ENCODE peak calls at places on chromosomes 4 and X, in six cellular contexts. A is Right ventricle myocardium superior; T is stimulated activated CD8-positive, alpha-beta memory T cell treated with anti-CD3 and anti-CD28 coated beads, Interleukin-4, amount 100 ng/mL, for 1 hour; Y is tibial artery; S is ELR; O is SK-N-DZ. C is an unnamed sample.

GRCh38 chr4:124970011-124970410 is 257.5 kb upstream of the ANKRD50 start:
- DNase-seq in A (no peak), T (no peak), Y (no peak), S (peak), O (no peak), C (no peak)

GRCh38 chrX:135340827-135341226 is 31.5 kb downstream of the ETDC start:
- DNase-seq in A (no peak), T (no peak), Y (no peak), S (peak), O (peak), C (no peak)

GRCh38 chr4:37762294-37763163 is 64.0 kb upstream of the PGM2 start:
- DNase-seq in A (no peak), T (no peak), Y (no peak), S (peak), O (no peak), C (peak)

GRCh38 chr4:7598939-7599790 is 164.4 kb upstream of the PSAPL1 start:
- DNase-seq in A (peak), T (no peak), Y (no peak), S (no peak), O (no peak), C (peak)

GRCh38 chr4:18297684-18298083 is 276.1 kb upstream of the LCORL start:
- DNase-seq in A (no peak), T (no peak), Y (no peak), S (no peak), O (no peak), C (no peak)

GRCh38 chr4:40621592-40622512 is 7.8 kb downstream of the RBM47 start:
- DNase-seq in A (peak), T (no peak), Y (peak), S (peak), O (no peak), C (peak)

GRCh38 chr4:26360864-26361263 is 40.0 kb downstream of the RBPJ start:
- DNase-seq in A (no peak), T (no peak), Y (no peak), S (no peak), O (no peak), C (no peak)

GRCh38 chr4:8599657-8600056 is 7.1 kb downstream of the CPZ start:
- DNase-seq in A (no peak), T (no peak), Y (no peak), S (peak), O (no peak), C (no peak)

GRCh38 chr4:170990989-170991589 is 822.1 kb upstream of the GALNTL6 start:
- DNase-seq in A (no peak), T (no peak), Y (no peak), S (peak), O (peak), C (no peak)

GRCh38 chr4:101953949-101954348 is 163.4 kb downstream of the BANK1 start:
- DNase-seq in A (no peak), T (no peak), Y (no peak), S (peak), O (peak), C (no peak)

GRCh38 chr4:15149842-15150592 is 147.7 kb downstream of the CPEB2 start:
- DNase-seq in A (peak), T (no peak), Y (peak), S (peak), O (peak), C (peak)

GRCh38 chr4:186900232-186900900 is 176.7 kb upstream of the FAT1 start:
- DNase-seq in A (no peak), T (no peak), Y (no peak), S (peak), O (no peak), C (no peak)

GRCh38 chrX:8404443-8404842 is 60.2 kb upstream of the VCX3B start:
- DNase-seq in A (no peak), T (no peak), Y (peak), S (peak), O (no peak), C (peak)

GRCh38 chr4:75512336-75513211 is 1.6 kb downstream of the RCHY1 start:
- DNase-seq in A (no peak), T (no peak), Y (no peak), S (peak), O (no peak), C (peak)

GRCh38 chrX:101764538-101764937 is 104.9 kb upstream of the ARMCX2 start:
- DNase-seq in A (no peak), T (no peak), Y (no peak), S (peak), O (no peak), C (no peak)